ENCODE peak calls at places on chromosomes 16 and 17, in six cellular contexts. M is ascending aorta; Z is naive thymus-derived CD8-positive, alpha-beta T cell; K is upper lobe of right lung; Y is posterior vena cava; W is endodermal cell. D is an unnamed sample.

GRCh38 chr17:64213995-64214507 is 49.0 kb downstream of the TEX2 start:
- DNase-seq in K (no peak), Y (no peak), Z (no peak), M (no peak), W (no peak), D (no peak)

GRCh38 chr17:22510504-22510903 is 818.2 kb downstream of the KCNJ18 start:
- DNase-seq in Z (no peak), Y (peak; percentile 58), M (no peak), W (no peak), K (no peak), D (no peak)

GRCh38 chr16:23597003-23597756 is 1.1 kb upstream of the NDUFAB1 start:
- DNase-seq in M (no peak), Z (no peak), K (no peak), Y (peak; percentile 50), W (peak; percentile 86), D (no peak)

GRCh38 chr17:76307299-76307965 is 644 bp downstream of the QRICH2 start:
- DNase-seq in Y (peak; percentile 74), W (peak; percentile 49), Z (no peak), M (no peak), K (peak; percentile 55), D (no peak)

GRCh38 chr16:54993496-54993895 is 62.8 kb downstream of the IRX5 start:
- DNase-seq in K (no peak), Y (no peak), W (no peak), M (no peak), Z (no peak), D (no peak)

GRCh38 chr17:41492771-41493170 is 3.1 kb upstream of the KRT36 start:
- DNase-seq in W (no peak), M (no peak), Y (peak; percentile 71), K (peak; percentile 53), Z (no peak), D (no peak)

GRCh38 chr17:58335061-58335731 is 6.6 kb upstream of the TSPOAP1 start:
- DNase-seq in Z (no peak), W (peak; percentile 55), K (peak; percentile 66), Y (peak; percentile 75), M (no peak), D (no peak)

GRCh38 chr17:68398731-68399637 is 58.3 kb downstream of the WIPI1 start:
- DNase-seq in K (peak; percentile 72), Y (peak; percentile 84), W (peak; percentile 91), Z (no peak), M (no peak), D (no peak)

GRCh38 chr16:83692224-83692623 is 115.6 kb upstream of the HSBP1 start:
- DNase-seq in K (no peak), W (no peak), M (no peak), Y (no peak), Z (no peak), D (no peak)

GRCh38 chr16:88798772-88799455 is 4.7 kb upstream of the CDT1 start:
- DNase-seq in M (no peak), Z (no peak), K (no peak), W (no peak), Y (no peak), D (no peak)

GRCh38 chr17:80173916-80174315 is 4.1 kb downstream of the CARD14 start:
- DNase-seq in K (no peak), Y (no peak), M (no peak), W (no peak), Z (no peak), D (no peak)

GRCh38 chr16:703406-703805 is 2.2 kb downstream of the FBXL16 start:
- DNase-seq in Z (no peak), K (no peak), M (no peak), W (no peak), Y (no peak), D (no peak)

GRCh38 chr17:78313735-78314648 is 45.9 kb downstream of the SOCS3 start:
- DNase-seq in Z (peak; percentile 66), W (peak; percentile 98), Y (peak; percentile 92), K (peak; percentile 94), M (peak; percentile 84), D (no peak)

GRCh38 chr16:87384162-87384999 is 805 bp upstream of the FBXO31 start:
- DNase-seq in M (peak; percentile 79), K (peak; percentile 82), Z (peak; percentile 38), W (no peak), Y (peak; percentile 91), D (no peak)